ENCODE peak calls at places on chromosomes 5 and 9, in four cellular contexts. One of them, this sample, is unnamed. For H3K4me1, the result is how much of the 10 kb centered on the place peaks cover.

GRCh38 chr9:113998529-113999255 is 79.4 kb downstream of the AMBP start:
- DNase-seq in ovary: peak
- DNase-seq in A549: peak
- DNase-seq in upper lobe of left lung: peak
- DNase-seq in this sample: peak

GRCh38 chr5:8944005-8944404 is 601.9 kb downstream of the SEMA5A start:
- DNase-seq in A549: no peak
- DNase-seq in ovary: no peak
- DNase-seq in upper lobe of left lung: no peak
- DNase-seq in this sample: no peak

GRCh38 chr9:91192379-91192775 is 169.3 kb downstream of the AUH start:
- DNase-seq in ovary: peak
- DNase-seq in upper lobe of left lung: no peak
- DNase-seq in A549: no peak
- DNase-seq in this sample: no peak

GRCh38 chr5:107285772-107286171 is 385.0 kb downstream of the EFNA5 start:
- DNase-seq in upper lobe of left lung: no peak
- DNase-seq in A549: no peak
- DNase-seq in ovary: no peak
- DNase-seq in this sample: no peak

GRCh38 chr5:141778211-141778610 is 96.2 kb upstream of the ARAP3 start:
- DNase-seq in A549: no peak
- DNase-seq in upper lobe of left lung: no peak
- DNase-seq in ovary: peak
- DNase-seq in this sample: no peak

GRCh38 chr5:113336975-113337374 is 97.8 kb downstream of the TSSK1B start:
- DNase-seq in ovary: no peak
- DNase-seq in upper lobe of left lung: no peak
- DNase-seq in A549: peak
- DNase-seq in this sample: no peak

GRCh38 chr9:117516676-117517632 is 102.1 kb upstream of the ASTN2 start:
- DNase-seq in ovary: no peak
- DNase-seq in A549: no peak
- DNase-seq in upper lobe of left lung: no peak
- DNase-seq in this sample: no peak

GRCh38 chr5:107615173-107615856 is 55.4 kb downstream of the EFNA5 start:
- DNase-seq in upper lobe of left lung: no peak
- DNase-seq in ovary: no peak
- DNase-seq in A549: no peak
- DNase-seq in this sample: no peak

GRCh38 chr9:3708751-3709150 is 182.9 kb upstream of the RFX3 start:
- DNase-seq in A549: no peak
- DNase-seq in upper lobe of left lung: no peak
- DNase-seq in ovary: no peak
- DNase-seq in this sample: no peak

GRCh38 chr5:180670586-180671359 is 21.4 kb upstream of the FLT4 start:
- DNase-seq in upper lobe of left lung: no peak
- DNase-seq in ovary: no peak
- DNase-seq in A549: peak
- DNase-seq in this sample: no peak

GRCh38 chr5:6399978-6400910 is 21.9 kb upstream of the MED10 start:
- DNase-seq in A549: no peak
- DNase-seq in ovary: no peak
- DNase-seq in upper lobe of left lung: no peak
- DNase-seq in this sample: no peak

GRCh38 chr5:22567983-22568382 is 285.2 kb downstream of the CDH12 start:
- DNase-seq in A549: no peak
- DNase-seq in ovary: no peak
- DNase-seq in upper lobe of left lung: no peak
- DNase-seq in this sample: no peak

DNA sequence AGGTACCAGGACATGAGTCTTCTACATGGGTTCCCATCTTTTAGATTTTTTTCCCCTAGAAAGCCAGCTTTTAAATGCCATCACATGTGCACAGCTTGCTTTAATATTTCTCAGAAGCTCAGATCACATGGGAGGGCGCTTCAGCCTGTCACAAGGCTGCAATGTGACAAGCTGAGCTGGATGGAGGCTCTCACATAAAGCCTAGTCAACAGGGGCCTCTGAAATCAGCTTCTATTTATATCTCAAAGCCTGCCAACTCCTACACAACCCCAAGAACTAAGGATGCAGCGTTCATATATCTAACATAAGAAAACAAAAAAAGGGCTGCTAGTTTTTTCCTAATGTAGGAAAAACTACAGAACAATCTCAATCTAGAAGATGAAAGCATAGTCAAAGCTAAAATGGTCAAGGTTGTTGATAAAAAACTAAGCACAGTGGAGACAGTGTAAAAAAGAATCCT is 2.3 kb downstream of the ZFAND5 start:
- DNase-seq in upper lobe of left lung: no peak
- DNase-seq in ovary: peak
- DNase-seq in A549: peak
- DNase-seq in this sample: no peak
- TF ChIP-seq EP300 in upper lobe of left lung: no peak
- TF ChIP-seq EP300 in ovary: no peak
- TF ChIP-seq EP300 in A549: no peak
- TF ChIP-seq EP300 in this sample: no peak

DNA sequence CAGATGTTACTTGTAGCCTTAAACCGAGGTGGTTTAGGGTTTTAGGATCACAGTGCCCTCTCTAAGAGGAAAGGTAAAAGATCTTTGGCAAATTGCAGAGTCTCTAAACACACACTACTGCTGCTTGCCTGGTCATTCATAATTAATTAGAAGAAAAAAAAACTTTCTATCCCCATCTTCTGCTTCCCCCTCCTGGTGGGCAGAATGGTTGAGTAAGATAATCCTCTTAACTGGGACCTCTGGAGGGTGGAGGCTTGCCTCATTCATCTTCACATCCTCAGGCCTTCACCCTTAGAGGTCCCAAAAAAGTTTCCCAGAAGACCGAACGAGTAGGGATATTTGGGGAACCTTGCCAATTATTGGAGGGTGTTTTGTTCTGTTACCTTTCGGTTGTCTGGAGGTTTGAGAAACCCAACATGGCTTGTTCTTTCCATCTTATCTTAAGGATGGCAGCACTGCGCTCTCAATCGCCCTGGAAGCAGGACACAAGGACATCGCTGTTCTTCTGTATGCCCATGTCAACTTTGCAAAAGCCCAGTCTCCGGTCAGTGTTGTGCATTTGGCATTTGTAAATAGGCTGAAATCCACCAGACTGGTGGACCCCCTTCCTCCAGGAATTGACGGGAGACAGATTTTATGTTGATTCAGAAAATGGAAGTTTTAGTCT is 97.3 kb upstream of the DMRT1 start:
- DNase-seq in upper lobe of left lung: no peak
- DNase-seq in A549: no peak
- DNase-seq in ovary: no peak
- DNase-seq in this sample: no peak
- H3K4me1 ChIP-seq in upper lobe of left lung: under half
- H3K4me1 ChIP-seq in A549: under half
- H3K4me1 ChIP-seq in ovary: under half
- H3K4me1 ChIP-seq in this sample: under half

GRCh38 chr5:160165137-160166068 is 46.2 kb upstream of the PWWP2A start:
- DNase-seq in upper lobe of left lung: peak
- DNase-seq in A549: peak
- DNase-seq in ovary: peak
- DNase-seq in this sample: peak
- TF ChIP-seq POLR2A in upper lobe of left lung: no peak
- TF ChIP-seq POLR2A in A549: peak
- TF ChIP-seq POLR2A in ovary: no peak
- TF ChIP-seq POLR2A in this sample: no peak

GRCh38 chr5:172412724-172413260 is 41.5 kb downstream of the SH3PXD2B start:
- DNase-seq in A549: no peak
- DNase-seq in ovary: peak
- DNase-seq in upper lobe of left lung: peak
- DNase-seq in this sample: peak
- TF ChIP-seq EP300 in A549: no peak
- TF ChIP-seq EP300 in ovary: peak
- TF ChIP-seq EP300 in upper lobe of left lung: peak
- TF ChIP-seq EP300 in this sample: peak

GRCh38 chr9:134653259-134654009 is 11.8 kb downstream of the COL5A1 start:
- DNase-seq in ovary: no peak
- DNase-seq in upper lobe of left lung: no peak
- DNase-seq in A549: no peak
- DNase-seq in this sample: no peak

GRCh38 chr9:134656334-134657034 is 14.9 kb downstream of the COL5A1 start:
- DNase-seq in A549: no peak
- DNase-seq in ovary: no peak
- DNase-seq in upper lobe of left lung: no peak
- DNase-seq in this sample: no peak

GRCh38 chr9:134657666-134658377 is 16.2 kb downstream of the COL5A1 start:
- DNase-seq in upper lobe of left lung: peak
- DNase-seq in A549: no peak
- DNase-seq in ovary: peak
- DNase-seq in this sample: no peak

GRCh38 chr9:134655101-134655500 is 13.5 kb downstream of the COL5A1 start:
- DNase-seq in ovary: no peak
- DNase-seq in upper lobe of left lung: peak
- DNase-seq in A549: no peak
- DNase-seq in this sample: no peak

GRCh38 chr9:134655591-134656333 is 14.2 kb downstream of the COL5A1 start:
- DNase-seq in upper lobe of left lung: peak
- DNase-seq in ovary: no peak
- DNase-seq in A549: no peak
- DNase-seq in this sample: no peak
- H3K4me1 ChIP-seq in upper lobe of left lung: under half
- H3K4me1 ChIP-seq in ovary: under half
- H3K4me1 ChIP-seq in A549: under half
- H3K4me1 ChIP-seq in this sample: under half

DNA sequence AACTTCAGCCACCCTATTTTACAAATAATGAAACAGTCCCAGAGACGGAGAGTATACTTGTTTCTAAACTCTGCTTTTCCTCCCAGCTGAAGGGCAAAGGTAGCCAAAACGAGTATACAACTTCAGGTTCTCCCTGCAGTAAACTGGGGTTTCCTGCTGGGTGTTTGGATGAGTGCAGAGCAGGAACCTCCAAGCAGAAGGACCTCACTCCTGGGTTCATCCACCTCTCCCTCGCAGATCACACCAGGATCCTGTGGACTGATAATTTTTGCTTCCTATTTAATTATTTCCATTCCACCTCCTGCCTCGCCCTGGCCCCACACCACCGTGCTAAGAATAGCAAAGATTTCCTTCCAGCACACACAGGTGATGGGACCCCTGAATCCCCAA is 2.0 kb upstream of the FOXB2 start:
- DNase-seq in upper lobe of left lung: no peak
- DNase-seq in A549: no peak
- DNase-seq in ovary: no peak
- DNase-seq in this sample: no peak
- TF ChIP-seq POLR2A in upper lobe of left lung: no peak
- TF ChIP-seq POLR2A in A549: no peak
- TF ChIP-seq POLR2A in ovary: no peak
- TF ChIP-seq POLR2A in this sample: no peak

DNA sequence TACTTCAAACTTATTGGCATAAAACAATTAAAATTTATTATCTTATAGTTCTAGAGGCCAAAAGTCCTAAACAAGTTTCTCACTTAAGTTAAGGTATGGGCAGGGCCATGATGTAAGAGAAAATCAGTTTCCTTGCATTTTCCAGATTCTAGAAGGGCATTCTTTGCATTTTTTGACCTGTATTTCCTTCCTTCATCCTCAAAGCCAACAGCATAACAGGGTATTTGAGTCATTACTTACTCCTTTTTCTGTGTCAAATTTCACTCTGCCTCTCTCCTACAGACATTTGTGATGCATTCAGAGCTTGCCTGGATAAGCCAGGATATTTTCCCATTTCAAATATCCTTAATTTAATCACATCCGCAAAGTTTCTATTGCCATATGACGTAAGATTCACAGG is 1499.0 kb downstream of the EFNA5 start:
- DNase-seq in upper lobe of left lung: no peak
- DNase-seq in A549: no peak
- DNase-seq in ovary: no peak
- DNase-seq in this sample: no peak
- TF ChIP-seq EP300 in upper lobe of left lung: no peak
- TF ChIP-seq EP300 in A549: no peak
- TF ChIP-seq EP300 in ovary: no peak
- TF ChIP-seq EP300 in this sample: no peak

DNA sequence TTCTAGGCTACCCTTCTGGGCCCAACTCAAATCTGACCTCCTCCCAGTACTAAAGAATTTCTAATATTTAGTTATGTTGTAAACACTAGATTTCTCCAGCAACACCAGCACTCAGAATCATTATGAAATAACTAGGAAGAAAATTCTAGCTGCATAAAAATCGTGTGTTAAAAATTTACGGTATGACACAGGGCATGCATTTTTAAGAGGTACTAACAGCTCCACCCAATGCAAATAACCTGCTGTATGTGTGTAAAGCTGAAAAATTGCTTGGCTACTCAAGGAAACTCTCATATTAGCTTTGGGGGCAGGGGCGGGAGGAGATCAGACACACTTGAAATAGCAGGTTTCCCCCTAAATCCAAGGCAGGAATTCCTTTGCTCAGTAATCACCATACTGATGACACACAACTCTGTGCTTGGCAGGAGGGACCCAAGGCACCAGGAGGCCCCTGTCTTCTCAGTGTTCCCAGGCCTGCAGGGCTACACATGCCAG is 27.2 kb downstream of the MACROH2A1 start:
- DNase-seq in A549: no peak
- DNase-seq in upper lobe of left lung: no peak
- DNase-seq in ovary: no peak
- DNase-seq in this sample: no peak
- H3K4me1 ChIP-seq in A549: under half
- H3K4me1 ChIP-seq in upper lobe of left lung: under half
- H3K4me1 ChIP-seq in ovary: under half
- H3K4me1 ChIP-seq in this sample: under half

GRCh38 chr9:33473643-33474352 is at the start of gene NOL6:
- DNase-seq in upper lobe of left lung: peak
- DNase-seq in ovary: peak
- DNase-seq in A549: peak
- DNase-seq in this sample: peak
- TF ChIP-seq POLR2A in upper lobe of left lung: no peak
- TF ChIP-seq POLR2A in ovary: peak
- TF ChIP-seq POLR2A in A549: peak
- TF ChIP-seq POLR2A in this sample: peak

GRCh38 chr9:70055867-70056266 is 12.2 kb downstream of the MAMDC2 start:
- DNase-seq in upper lobe of left lung: no peak
- DNase-seq in A549: no peak
- DNase-seq in ovary: no peak
- DNase-seq in this sample: no peak
- TF ChIP-seq EP300 in upper lobe of left lung: no peak
- TF ChIP-seq EP300 in A549: no peak
- TF ChIP-seq EP300 in ovary: no peak
- TF ChIP-seq EP300 in this sample: no peak

This sample was measured in suprapubic skin.